ENCODE peak calls at places on chromosome 21, in seven cellular contexts. R is H9; T is NCI-H345; F is Daoy; L is activated CD8-positive, alpha-beta T cell treated with anti-CD3 and anti-CD28 coated beads for 36 hours; K is GM20000; Z is adipocyte. B is an unnamed sample.

GRCh38 chr21:17725339-17725738 is 93.8 kb downstream of the C21orf91 start:
- DNase-seq in K (no peak), R (no peak), F (no peak), T (peak; percentile 91), L (no peak), Z (no peak), B (no peak)

GRCh38 chr21:42120904-42121535 is 49.9 kb downstream of the UMODL1 start:
- DNase-seq in F (no peak), R (no peak), K (no peak), L (no peak), T (peak; percentile 44), Z (no peak), B (no peak)

GRCh38 chr21:38472709-38473108 is 25.6 kb downstream of the ERG start:
- DNase-seq in F (no peak), T (no peak), K (no peak), L (no peak), Z (no peak), R (peak; percentile 49), B (no peak)

GRCh38 chr21:45763074-45763473 is 119.5 kb downstream of the PCBP3 start:
- DNase-seq in T (no peak), F (no peak), K (no peak), R (no peak), L (no peak), Z (no peak), B (no peak)

GRCh38 chr21:38861006-38861405 is 55.3 kb downstream of the ETS2 start:
- DNase-seq in R (no peak), T (no peak), L (no peak), F (no peak), Z (no peak), K (no peak), B (no peak)

GRCh38 chr21:33824156-33824941 is 91.3 kb downstream of the ATP5PO start:
- DNase-seq in R (no peak), F (no peak), T (no peak), L (no peak), K (no peak), Z (no peak), B (no peak)

GRCh38 chr21:32380940-32381339 is 11.9 kb downstream of the URB1 start:
- DNase-seq in L (no peak), K (no peak), Z (no peak), R (no peak), F (no peak), T (no peak), B (no peak)

GRCh38 chr21:41175080-41175479 is 7.1 kb downstream of the BACE2 start:
- DNase-seq in T (no peak), Z (no peak), R (no peak), F (no peak), L (no peak), K (no peak), B (no peak)

GRCh38 chr21:33185852-33186251 is 43.9 kb upstream of the IFNAR2 start:
- DNase-seq in R (no peak), T (no peak), L (peak; percentile 31), Z (no peak), K (no peak), F (no peak), B (no peak)

GRCh38 chr21:37166733-37167132 is 93.7 kb downstream of the TTC3 start:
- DNase-seq in R (peak; percentile 43), K (peak; percentile 13), L (no peak), F (no peak), Z (no peak), T (no peak), B (no peak)

GRCh38 chr21:34988139-34988538 is 61.0 kb downstream of the RUNX1 start:
- DNase-seq in Z (no peak), R (no peak), F (no peak), T (no peak), K (no peak), L (no peak), B (no peak)

GRCh38 chr21:33901421-33902288 is 13.9 kb downstream of the ATP5PO start:
- DNase-seq in K (no peak), F (peak; percentile 42), L (peak; percentile 26), Z (peak; percentile 70), T (peak; percentile 48), R (peak; percentile 88), B (peak; percentile 62)

GRCh38 chr21:28226563-28226962 is 766.1 kb downstream of the LTN1 start:
- DNase-seq in K (no peak), Z (no peak), F (no peak), T (no peak), R (no peak), L (no peak), B (no peak)

GRCh38 chr21:29091032-29091431 is 17.6 kb upstream of the CCT8 start:
- DNase-seq in L (no peak), Z (peak; percentile 85), T (no peak), R (no peak), K (no peak), F (peak; percentile 36), B (no peak)

GRCh38 chr21:42301371-42302291 is 13.6 kb downstream of the TFF3 start:
- DNase-seq in K (no peak), R (no peak), T (no peak), L (no peak), F (no peak), Z (no peak), B (no peak)

GRCh38 chr21:14943636-14944035 is 121.2 kb downstream of the NRIP1 start:
- DNase-seq in F (no peak), L (no peak), Z (peak; percentile 38), T (no peak), R (no peak), K (no peak), B (no peak)

GRCh38 chr21:25139390-25139789 is 467.9 kb downstream of the MRPL39 start:
- DNase-seq in L (no peak), F (no peak), K (no peak), T (no peak), Z (no peak), R (no peak), B (no peak)

GRCh38 chr21:35038772-35039145 is 10.3 kb downstream of the RUNX1 start:
- DNase-seq in L (no peak), R (no peak), T (no peak), K (no peak), F (no peak), Z (no peak), B (no peak)

GRCh38 chr21:43681650-43682049 is 22.3 kb downstream of the RRP1B start:
- DNase-seq in L (no peak), R (no peak), Z (no peak), F (no peak), K (no peak), T (no peak), B (no peak)

GRCh38 chr21:32770514-32771133 is 931 bp downstream of the PAXBP1 start:
- DNase-seq in Z (no peak), R (no peak), L (no peak), T (peak; percentile 34), F (peak; percentile 41), K (no peak), B (no peak)

GRCh38 chr21:14080764-14081096 is 130.0 kb downstream of the LIPI start:
- DNase-seq in K (no peak), Z (no peak), F (no peak), R (no peak), L (no peak), T (no peak), B (no peak)

GRCh38 chr21:14675774-14676530 is 129.8 kb upstream of the SAMSN1 start:
- DNase-seq in K (no peak), L (peak; percentile 27), Z (no peak), R (no peak), T (no peak), F (no peak), B (no peak)

GRCh38 chr21:21439761-21440160 is 441.6 kb downstream of the NCAM2 start:
- DNase-seq in L (no peak), K (no peak), T (no peak), F (no peak), R (no peak), Z (no peak), B (no peak)

GRCh38 chr21:46210378-46211136 is 18.0 kb downstream of the LSS start:
- DNase-seq in L (no peak), F (no peak), T (no peak), Z (no peak), R (no peak), K (no peak), B (no peak)

GRCh38 chr21:45507523-45507875 is 34.7 kb downstream of the SLC19A1 start:
- DNase-seq in F (no peak), T (no peak), K (no peak), L (no peak), Z (no peak), R (no peak), B (no peak)

GRCh38 chr21:43306911-43307676 is 119.8 kb downstream of the SIK1 start:
- DNase-seq in L (peak; percentile 16), F (peak; percentile 96), Z (peak; percentile 51), K (peak; percentile 72), T (peak; percentile 41), R (no peak), B (no peak)

GRCh38 chr21:22965455-22966125 is 1967.4 kb downstream of the NCAM2 start:
- DNase-seq in T (no peak), Z (no peak), K (no peak), R (no peak), F (no peak), L (no peak), B (no peak)

GRCh38 chr21:43206231-43207042 is 37.6 kb downstream of the CRYAA start:
- DNase-seq in L (no peak), R (peak; percentile 24), F (no peak), T (no peak), K (no peak), Z (no peak), B (no peak)

GRCh38 chr21:39082656-39083376 is 100.4 kb downstream of the PSMG1 start:
- DNase-seq in Z (no peak), F (no peak), L (no peak), K (no peak), R (peak; percentile 74), T (peak; percentile 80), B (peak; percentile 9)

GRCh38 chr21:37711294-37711844 is 204.9 kb downstream of the KCNJ6 start:
- DNase-seq in T (no peak), K (no peak), Z (no peak), R (no peak), L (no peak), F (no peak), B (peak; percentile 37)